ENCODE peak calls at places on chromosomes 11 and 22, in seven cellular contexts. F, H, B, E, Y, Z and G are unnamed samples.

GRCh38 chr22:46686221-46686872 is 51.7 kb downstream of the CERK start:
- DNase-seq in Z (no peak), H (no peak), B (no peak), F (no peak), E (no peak), Y (no peak), G (no peak)

GRCh38 chr22:17536269-17536668 is 27.0 kb upstream of the SLC25A18 start:
- DNase-seq in H (no peak), Z (no peak), F (no peak), E (no peak), B (no peak), Y (no peak), G (no peak)

GRCh38 chr22:30238661-30239420 is 7.7 kb downstream of the LIF start:
- DNase-seq in H (no peak), B (no peak), F (no peak), Z (peak; percentile 58), Y (peak; percentile 50), E (no peak), G (peak; percentile 70)

GRCh38 chr11:5004429-5005274 is 10.0 kb downstream of the OR51L1 start:
- DNase-seq in Y (peak; percentile 52), F (no peak), E (peak; percentile 18), Z (peak; percentile 10), B (no peak), H (peak; percentile 8), G (peak; percentile 40)

GRCh38 chr22:38911434-38911833 is 39.4 kb upstream of the CBX6 start:
- DNase-seq in Z (no peak), Y (no peak), F (no peak), E (no peak), H (no peak), B (no peak), G (no peak)

GRCh38 chr11:33930317-33931021 is 38.6 kb upstream of the LMO2 start:
- DNase-seq in B (no peak), Z (no peak), F (no peak), H (peak; percentile 77), Y (no peak), E (no peak), G (no peak)

GRCh38 chr11:60710482-60710881 is 11.1 kb downstream of the MS4A8 start:
- DNase-seq in B (no peak), Z (no peak), Y (peak; percentile 25), F (no peak), E (no peak), H (no peak), G (peak; percentile 62)

GRCh38 chr22:29457730-29458129 is 19.3 kb downstream of the RFPL1 start:
- DNase-seq in E (peak; percentile 45), B (no peak), H (no peak), Z (no peak), Y (peak; percentile 67), F (no peak), G (peak; percentile 84)

GRCh38 chr11:67240575-67241389 is 25.5 kb upstream of the GRK2 start:
- DNase-seq in Y (no peak), Z (peak; percentile 44), F (peak; percentile 43), B (no peak), E (peak; percentile 73), H (peak; percentile 59), G (peak; percentile 44)

GRCh38 chr11:117412176-117412575 is 84.5 kb downstream of the CEP164 start:
- DNase-seq in Y (no peak), Z (no peak), E (no peak), B (peak; percentile 56), H (no peak), F (no peak), G (no peak)

GRCh38 chr11:95991101-95991500 is 67.2 kb upstream of the MTMR2 start:
- DNase-seq in B (no peak), Y (no peak), H (no peak), Z (no peak), E (peak; percentile 53), F (no peak), G (no peak)

GRCh38 chr11:115959098-115959497 is 454.9 kb upstream of the CADM1 start:
- DNase-seq in F (no peak), E (no peak), H (no peak), Y (no peak), B (no peak), Z (no peak), G (no peak)

GRCh38 chr11:10809373-10810199 is 860 bp upstream of the EIF4G2 start:
- DNase-seq in H (peak; percentile 55), F (peak; percentile 34), Z (peak; percentile 34), E (peak; percentile 67), Y (peak; percentile 69), B (no peak), G (peak; percentile 69)

GRCh38 chr11:396511-396947 is 2.5 kb downstream of the PKP3 start:
- DNase-seq in Y (peak; percentile 46), B (no peak), E (peak; percentile 28), Z (no peak), F (peak; percentile 54), H (no peak), G (no peak)

GRCh38 chr11:73463359-73463758 is 87.2 kb downstream of the RELT start:
- DNase-seq in F (no peak), Z (peak; percentile 16), H (peak; percentile 43), E (peak; percentile 22), Y (no peak), B (no peak), G (no peak)

GRCh38 chr11:31340903-31341572 is 28.5 kb downstream of the DCDC1 start:
- DNase-seq in B (no peak), F (no peak), H (no peak), Z (no peak), Y (peak; percentile 26), E (no peak), G (peak; percentile 31)

GRCh38 chr22:35930933-35931332 is 97.7 kb downstream of the RBFOX2 start:
- DNase-seq in B (no peak), H (peak; percentile 49), Z (peak; percentile 19), Y (no peak), F (peak; percentile 1), E (peak; percentile 34), G (no peak)

GRCh38 chr11:122253541-122254317 is 137.7 kb upstream of the BLID start:
- DNase-seq in B (no peak), E (no peak), F (no peak), H (no peak), Z (no peak), Y (no peak), G (no peak)

GRCh38 chr11:68643576-68643975 is 40.8 kb upstream of the GAL start:
- DNase-seq in F (no peak), E (no peak), Y (no peak), Z (no peak), B (no peak), H (no peak), G (no peak)

GRCh38 chr11:103051986-103052385 is 40.0 kb downstream of the DCUN1D5 start:
- DNase-seq in E (no peak), Z (peak; percentile 62), B (no peak), Y (no peak), F (no peak), H (no peak), G (no peak)